ENCODE peak calls at places on chromosomes 6 and 20, in four cellular contexts. Q, Y, R and C are unnamed samples. For H3K27me3, the result is how much of the 10 kb centered on the place peaks cover.

GRCh38 chr6:43268348-43268685 is 25.0 kb downstream of the TTBK1 start:
- DNase-seq in R (no peak), Y (no peak), Q (no peak), C (no peak)

GRCh38 chr6:20692023-20692422 is 157.8 kb downstream of the CDKAL1 start:
- DNase-seq in R (no peak), Q (no peak), Y (no peak), C (peak)

GRCh38 chr6:4380881-4381281 is 245.5 kb upstream of the ECI2 start:
- DNase-seq in Y (no peak), Q (no peak), R (no peak), C (no peak)

GRCh38 chr6:121932071-121933009 is 467.1 kb upstream of the HSF2 start:
- DNase-seq in Q (no peak), R (peak), Y (peak), C (peak)

GRCh38 chr20:45317826-45318225 is 9.7 kb upstream of the MATN4 start:
- DNase-seq in Y (no peak), Q (no peak), R (no peak), C (no peak)

GRCh38 chr6:42022755-42023384 is 27.5 kb upstream of the TAF8 start:
- DNase-seq in R (no peak), Q (no peak), Y (no peak), C (no peak)

GRCh38 chr6:150245148-150245547 is 102.3 kb downstream of the PPP1R14C start:
- DNase-seq in R (no peak), Q (no peak), Y (no peak), C (no peak)

GRCh38 chr6:161598896-161599295 is 325.0 kb upstream of the AGPAT4 start:
- DNase-seq in Y (no peak), Q (no peak), R (no peak), C (no peak)

GRCh38 chr6:13012977-13013680 is 296.6 kb downstream of the PHACTR1 start:
- DNase-seq in R (peak), Q (no peak), Y (peak), C (no peak)

GRCh38 chr20:38337561-38338140 is 8.6 kb upstream of the LBP start:
- DNase-seq in R (peak), Q (peak), Y (peak), C (no peak)

GRCh38 chr6:28725890-28726348 is 197.9 kb downstream of the TRIM27 start:
- DNase-seq in Q (no peak), R (no peak), Y (no peak), C (peak)

GRCh38 chr20:54107600-54108393 is 37.4 kb upstream of the BCAS1 start:
- DNase-seq in Y (no peak), R (no peak), Q (peak), C (no peak)

GRCh38 chr6:142444800-142445405 is 143.1 kb downstream of the ADGRG6 start:
- DNase-seq in Q (no peak), R (no peak), Y (no peak), C (no peak)

GRCh38 chr6:37985355-37985754 is 165.8 kb downstream of the ZFAND3 start:
- DNase-seq in Q (no peak), R (no peak), Y (no peak), C (no peak)

GRCh38 chr20:41657655-41658054 is 39.5 kb upstream of the CHD6 start:
- DNase-seq in Y (no peak), R (no peak), Q (no peak), C (no peak)

GRCh38 chr20:46179811-46180326 is 61.8 kb downstream of the CD40 start:
- DNase-seq in R (no peak), Q (no peak), Y (no peak), C (no peak)

GRCh38 chr6:39824030-39824926 is 32.1 kb downstream of the DAAM2 start:
- DNase-seq in R (no peak), Y (no peak), Q (no peak), C (no peak)

GRCh38 chr6:134533991-134534390 is 216.1 kb upstream of the SGK1 start:
- DNase-seq in Y (no peak), Q (no peak), R (no peak), C (no peak)

GRCh38 chr20:45308078-45308778 is at the start of gene MATN4:
- DNase-seq in Q (no peak), R (no peak), Y (no peak), C (no peak)

GRCh38 chr20:52493177-52493711 is 301.7 kb upstream of the ZFP64 start:
- DNase-seq in Y (no peak), R (peak), Q (no peak), C (no peak)

GRCh38 chr6:23348185-23348584 is 777.8 kb upstream of the NRSN1 start:
- DNase-seq in Y (no peak), R (no peak), Q (no peak), C (no peak)

DNA sequence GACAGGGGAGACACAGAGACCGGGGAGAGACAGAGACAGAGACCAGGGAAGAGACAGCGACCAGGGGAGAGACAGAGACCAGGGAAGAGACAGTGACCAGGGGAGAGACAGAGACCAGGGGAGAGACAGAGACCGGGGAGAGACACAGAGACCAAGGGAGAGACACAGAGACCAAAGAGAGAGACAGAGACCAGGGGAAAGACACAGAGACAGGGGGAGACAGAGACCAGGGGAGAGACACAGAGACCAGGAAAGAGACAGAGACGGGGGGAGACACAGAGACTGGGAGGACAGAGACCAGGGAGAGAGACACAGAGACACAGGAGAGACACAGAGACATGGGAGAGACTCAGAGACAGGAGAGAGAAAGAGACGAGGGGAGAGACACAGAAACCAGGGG is 43.9 kb downstream of the YTHDF1 start:
- DNase-seq in Q (no peak), R (no peak), Y (no peak), C (no peak)
- H3K27me3 ChIP-seq in Q (under half), R (half or more), Y (half or more), C (under half)

DNA sequence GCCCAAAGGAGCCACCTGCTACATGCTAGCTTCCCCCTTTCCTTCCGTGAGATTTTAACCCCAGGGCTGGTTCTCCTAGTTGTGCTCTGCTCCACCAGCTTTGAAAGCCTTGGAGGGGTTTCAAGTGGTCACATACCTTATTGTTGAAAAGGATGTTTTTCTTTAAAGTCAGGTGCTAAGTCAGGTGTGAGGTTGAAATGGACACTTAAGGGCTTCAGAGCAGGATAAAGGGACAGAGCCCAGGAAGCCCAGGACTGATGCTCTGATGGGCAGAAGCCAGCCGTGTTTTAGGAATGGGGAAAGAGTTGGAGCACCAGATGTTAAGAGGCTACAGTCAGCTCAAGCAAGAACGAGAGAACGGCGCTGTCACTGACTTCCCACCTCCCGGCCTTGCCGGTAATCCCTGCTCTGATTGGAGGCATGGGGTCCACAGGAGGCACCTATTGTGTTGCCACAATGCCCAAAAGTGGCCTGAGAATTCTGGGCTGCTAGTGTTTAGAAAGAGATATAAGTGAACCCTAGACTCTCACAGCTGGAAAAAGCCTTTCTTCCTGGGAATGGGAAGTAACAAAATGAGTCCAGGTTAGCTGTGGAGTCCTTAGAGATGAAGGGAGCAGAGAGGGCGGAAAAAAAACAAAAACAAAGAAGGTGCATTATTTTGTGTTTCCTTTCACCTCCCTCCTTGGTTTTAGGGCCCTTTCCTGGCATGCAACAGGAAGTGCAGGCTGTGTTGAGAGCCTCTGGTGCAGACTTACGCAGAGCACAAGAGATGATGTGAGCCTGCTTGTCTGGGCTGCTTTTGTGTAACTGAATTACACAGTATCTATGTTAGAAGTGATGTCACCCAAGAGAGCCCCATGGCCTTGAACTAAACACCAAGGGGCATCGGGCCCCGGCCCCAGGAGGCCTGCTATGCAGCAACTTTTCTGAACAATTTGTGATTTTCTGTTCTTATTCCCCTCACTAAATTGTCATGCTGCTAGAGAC is 25.2 kb downstream of the GNAS start:
- DNase-seq in R (no peak), Y (peak), Q (no peak), C (no peak)
- H3K9ac ChIP-seq in R (no peak), Y (no peak), Q (no peak), C (no peak)

DNA sequence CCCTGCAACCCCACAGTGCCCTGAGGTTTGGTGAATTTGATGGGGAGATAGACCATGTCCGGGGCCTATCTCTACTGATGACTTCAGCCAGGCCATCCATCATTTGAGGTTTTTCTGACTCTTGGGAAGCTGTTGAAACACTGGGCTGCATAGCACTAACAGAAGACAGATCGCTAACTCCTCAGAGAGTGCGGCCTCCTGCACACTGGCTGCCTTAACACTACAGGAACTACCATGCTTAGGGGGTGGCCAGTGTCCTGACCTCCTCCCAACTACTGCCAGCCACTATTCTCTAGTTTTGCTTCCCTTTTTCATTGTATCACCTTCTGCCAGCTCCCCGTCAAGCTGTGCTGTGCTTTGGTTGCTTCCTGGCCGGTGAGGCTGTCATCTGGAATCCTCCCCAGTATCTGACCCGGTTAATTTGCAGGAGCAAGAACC is 57.1 kb upstream of the TRAF3IP2 start:
- DNase-seq in Q (no peak), R (peak), Y (no peak), C (no peak)
- H3K27me3 ChIP-seq in Q (under half), R (under half), Y (under half), C (under half)

DNA sequence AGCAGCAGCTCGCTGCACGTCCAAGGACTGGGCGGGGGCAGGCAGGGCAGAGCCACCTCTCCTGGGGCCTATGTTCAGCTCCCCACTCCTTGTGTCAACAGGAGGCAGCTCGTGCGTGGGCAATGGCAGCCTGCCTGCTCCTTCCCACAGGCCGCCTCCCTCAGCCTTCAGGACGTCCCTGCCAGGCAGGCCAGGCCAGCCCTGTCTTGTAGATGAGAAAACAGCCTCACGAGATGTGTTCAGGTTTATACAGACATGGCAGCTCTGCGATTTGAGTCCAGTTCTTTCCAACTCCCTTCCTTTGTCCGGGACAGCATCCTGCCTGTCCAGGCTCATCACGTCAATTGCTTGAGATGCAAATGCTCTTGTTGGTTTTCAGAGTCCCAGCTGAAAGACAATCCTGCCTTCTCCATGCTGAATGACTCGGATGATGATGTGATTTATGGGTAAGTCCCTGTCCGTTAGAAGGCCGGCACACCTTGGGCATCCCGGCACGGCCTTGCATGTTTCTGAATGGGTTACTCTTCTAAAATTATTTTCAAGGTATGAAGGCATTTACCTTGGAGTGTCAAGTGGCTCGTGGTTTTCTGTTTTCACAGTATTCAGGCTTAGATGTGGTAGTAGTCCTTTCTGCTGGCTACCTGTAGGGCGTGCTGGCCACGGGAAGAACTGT is 13.5 kb downstream of the DYNLT1 start:
- DNase-seq in Y (no peak), R (no peak), Q (peak), C (no peak)
- H3K9ac ChIP-seq in Y (no peak), R (peak), Q (peak), C (peak)

GRCh38 chr6:1616556-1617463 is 7.1 kb downstream of the FOXC1 start:
- DNase-seq in Y (peak), R (no peak), Q (no peak), C (no peak)

GRCh38 chr6:1619106-1619665 is 9.5 kb downstream of the FOXC1 start:
- DNase-seq in Y (no peak), R (no peak), Q (no peak), C (no peak)

GRCh38 chr6:1618305-1619105 is 8.8 kb downstream of the FOXC1 start:
- DNase-seq in Y (peak), Q (no peak), R (no peak), C (no peak)

GRCh38 chr6:1615651-1616420 is 6.1 kb downstream of the FOXC1 start:
- DNase-seq in Q (no peak), R (no peak), Y (no peak), C (no peak)

GRCh38 chr6:1617466-1618304 is 8.0 kb downstream of the FOXC1 start:
- DNase-seq in Q (no peak), R (no peak), Y (peak), C (no peak)
- H3K27me3 ChIP-seq in Q (half or more), R (under half), Y (half or more), C (under half)

GRCh38 chr6:34673079-34673478 is 23.5 kb downstream of the ILRUN start:
- DNase-seq in Y (no peak), R (no peak), Q (no peak), C (no peak)

GRCh38 chr6:34672657-34673043 is 23.9 kb downstream of the ILRUN start:
- DNase-seq in Y (no peak), Q (no peak), R (no peak), C (no peak)

GRCh38 chr6:34676140-34676539 is 20.4 kb downstream of the ILRUN start:
- DNase-seq in Y (no peak), R (no peak), Q (no peak), C (no peak)

GRCh38 chr6:34671801-34672656 is 24.5 kb downstream of the ILRUN start:
- DNase-seq in Y (no peak), R (peak), Q (peak), C (peak)

GRCh38 chr6:34674268-34674639 is 22.3 kb downstream of the ILRUN start:
- DNase-seq in R (no peak), Y (no peak), Q (no peak), C (no peak)
- H3K9ac ChIP-seq in R (peak), Y (no peak), Q (peak), C (no peak)

GRCh38 chr20:57932227-57932864 is 222.5 kb upstream of the PMEPA1 start:
- DNase-seq in R (no peak), Q (no peak), Y (no peak), C (no peak)
- H3K27me3 ChIP-seq in R (under half), Q (under half), Y (under half), C (under half)

DNA sequence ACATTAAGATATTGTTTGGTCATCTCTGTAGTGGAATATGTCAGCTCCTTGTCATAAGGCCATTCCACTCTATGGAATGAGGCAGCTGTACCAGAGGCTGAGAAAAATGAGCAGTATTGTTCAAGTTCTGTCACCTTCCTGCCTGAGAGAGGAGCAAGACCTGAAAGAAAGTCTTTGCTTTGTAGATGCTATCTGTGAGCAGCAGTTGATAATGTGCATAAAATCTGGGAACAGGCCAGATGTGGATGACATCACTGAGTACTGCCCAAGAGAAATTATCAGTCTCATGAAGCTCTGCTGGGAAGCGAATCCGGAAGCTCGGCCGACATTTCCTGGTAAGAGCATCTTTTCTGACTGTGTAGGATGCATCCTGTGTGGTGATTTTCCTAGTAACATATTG is 16.8 kb downstream of the RIPK1 start:
- DNase-seq in Q (no peak), Y (no peak), R (no peak), C (no peak)
- H3K9ac ChIP-seq in Q (no peak), Y (no peak), R (peak), C (no peak)